ENCODE peak calls at places on chromosomes 2 and 18, in seven cellular contexts. C, H, K, A, M, J and I are unnamed samples.

GRCh38 chr2:70964596-70965386 is 13.6 kb upstream of the ANKRD53 start:
- DNase-seq in A (peak; percentile 90), C (peak; percentile 80), M (peak; percentile 68), J (peak; percentile 58), K (peak; percentile 70), H (no peak), I (peak; percentile 86)

GRCh38 chr2:234730066-234730640 is 221.7 kb upstream of the SH3BP4 start:
- DNase-seq in M (no peak), J (no peak), H (no peak), C (no peak), K (no peak), A (no peak), I (no peak)

GRCh38 chr2:121398853-121399252 is 113.9 kb upstream of the TFCP2L1 start:
- DNase-seq in K (no peak), A (no peak), J (no peak), H (no peak), M (peak; percentile 60), C (no peak), I (no peak)

GRCh38 chr2:193024791-193025190 is 830.1 kb upstream of the TMEFF2 start:
- DNase-seq in C (no peak), K (no peak), H (no peak), J (no peak), A (no peak), M (no peak), I (no peak)

GRCh38 chr2:158131483-158131912 is 29.8 kb downstream of the UPP2 start:
- DNase-seq in K (no peak), M (no peak), H (no peak), A (no peak), J (no peak), C (no peak), I (no peak)

GRCh38 chr2:190947711-190948251 is 66.2 kb downstream of the STAT1 start:
- DNase-seq in A (no peak), J (peak; percentile 21), K (no peak), H (no peak), M (peak; percentile 87), C (no peak), I (no peak)

GRCh38 chr2:161990741-161991140 is 83.3 kb downstream of the DPP4 start:
- DNase-seq in K (no peak), J (peak; percentile 79), M (peak; percentile 94), A (no peak), C (no peak), H (no peak), I (no peak)

GRCh38 chr18:35117951-35118411 is 76.8 kb downstream of the MAPRE2 start:
- DNase-seq in M (peak; percentile 64), A (no peak), K (no peak), C (no peak), J (no peak), H (no peak), I (no peak)

GRCh38 chr2:9308186-9308955 is 101.8 kb downstream of the ASAP2 start:
- DNase-seq in H (no peak), M (no peak), C (no peak), A (no peak), J (no peak), K (no peak), I (no peak)

GRCh38 chr2:10329880-10330699 is 27.4 kb downstream of the HPCAL1 start:
- DNase-seq in A (no peak), J (peak; percentile 31), C (peak; percentile 30), K (peak; percentile 19), H (no peak), M (peak; percentile 54), I (no peak)

GRCh38 chr2:186841940-186842339 is 7.0 kb downstream of the ZSWIM2 start:
- DNase-seq in K (no peak), H (no peak), A (no peak), C (no peak), M (peak; percentile 43), J (no peak), I (no peak)

GRCh38 chr2:100114011-100114433 is 28.4 kb downstream of the AFF3 start:
- DNase-seq in H (no peak), A (no peak), C (no peak), J (no peak), M (no peak), K (no peak), I (no peak)

GRCh38 chr2:47180531-47180930 is 25.4 kb upstream of the STPG4 start:
- DNase-seq in J (no peak), K (no peak), H (no peak), C (no peak), M (no peak), A (no peak), I (no peak)

GRCh38 chr2:6877402-6878305 is at the start of gene RSAD2:
- DNase-seq in A (no peak), H (peak; percentile 80), C (peak; percentile 7), K (no peak), M (peak; percentile 58), J (peak; percentile 64), I (no peak)

GRCh38 chr2:72334806-72335205 is 187.1 kb upstream of the CYP26B1 start:
- DNase-seq in H (no peak), C (no peak), J (no peak), M (no peak), K (no peak), A (peak; percentile 27), I (no peak)

GRCh38 chr2:31426096-31426495 is 11.6 kb upstream of the XDH start:
- DNase-seq in H (no peak), C (no peak), J (no peak), K (no peak), A (peak; percentile 43), M (no peak), I (no peak)

GRCh38 chr2:239328306-239329191 is 72.3 kb downstream of the HDAC4 start:
- DNase-seq in C (no peak), M (peak; percentile 100), J (no peak), K (no peak), A (no peak), H (no peak), I (no peak)

GRCh38 chr2:42171396-42171971 is 2.3 kb downstream of the EML4 start:
- DNase-seq in A (no peak), K (no peak), J (no peak), H (no peak), C (no peak), M (peak; percentile 68), I (no peak)

GRCh38 chr18:33946322-33946721 is 278.4 kb downstream of the NOL4 start:
- DNase-seq in M (no peak), K (no peak), A (no peak), H (no peak), J (no peak), C (no peak), I (no peak)

GRCh38 chr2:19607931-19608762 is 249.7 kb upstream of the OSR1 start:
- DNase-seq in M (peak; percentile 78), C (no peak), J (peak; percentile 44), A (no peak), H (no peak), K (no peak), I (no peak)

GRCh38 chr2:190537765-190538164 is 3.2 kb upstream of the NEMP2 start:
- DNase-seq in A (no peak), J (no peak), C (no peak), K (no peak), H (no peak), M (no peak), I (no peak)